ENCODE peak calls at places on chromosomes 5 and 9, in five cellular contexts. One of them, this sample, is unnamed. For H3K4me1, the result is how much of the 10 kb centered on the place peaks cover.

GRCh38 chr5:92637247-92637646 is 943.8 kb downstream of the NR2F1-AS1 start:
- DNase-seq in OCI-LY7: no peak
- DNase-seq in upper lobe of left lung: no peak
- DNase-seq in pancreas: no peak
- DNase-seq in GM23248: no peak
- DNase-seq in this sample: no peak

GRCh38 chr5:37619353-37619752 is 220.5 kb downstream of the GDNF start:
- DNase-seq in upper lobe of left lung: no peak
- DNase-seq in pancreas: no peak
- DNase-seq in GM23248: peak
- DNase-seq in OCI-LY7: no peak
- DNase-seq in this sample: peak

GRCh38 chr9:70477907-70478480 is 63.5 kb upstream of the KLF9 start:
- DNase-seq in GM23248: no peak
- DNase-seq in pancreas: no peak
- DNase-seq in OCI-LY7: no peak
- DNase-seq in upper lobe of left lung: no peak
- DNase-seq in this sample: no peak

GRCh38 chr9:91415290-91415689 is 8.3 kb downstream of the NFIL3 start:
- DNase-seq in GM23248: no peak
- DNase-seq in OCI-LY7: no peak
- DNase-seq in upper lobe of left lung: no peak
- DNase-seq in pancreas: no peak
- DNase-seq in this sample: no peak

GRCh38 chr5:115557667-115558387 is 13.3 kb upstream of the FEM1C start:
- DNase-seq in pancreas: no peak
- DNase-seq in GM23248: peak
- DNase-seq in OCI-LY7: no peak
- DNase-seq in upper lobe of left lung: no peak
- DNase-seq in this sample: peak

GRCh38 chr5:126900796-126901195 is 123.9 kb downstream of the LMNB1 start:
- DNase-seq in OCI-LY7: no peak
- DNase-seq in GM23248: no peak
- DNase-seq in upper lobe of left lung: no peak
- DNase-seq in pancreas: no peak
- DNase-seq in this sample: no peak

GRCh38 chr5:78526049-78526525 is 122.5 kb downstream of the LHFPL2 start:
- DNase-seq in upper lobe of left lung: no peak
- DNase-seq in OCI-LY7: no peak
- DNase-seq in GM23248: peak
- DNase-seq in pancreas: no peak
- DNase-seq in this sample: no peak

GRCh38 chr5:149143470-149143869 is 2.2 kb downstream of the ABLIM3 start:
- DNase-seq in OCI-LY7: no peak
- DNase-seq in GM23248: peak
- DNase-seq in upper lobe of left lung: no peak
- DNase-seq in pancreas: no peak
- DNase-seq in this sample: no peak

GRCh38 chr5:151923865-151924264 is 786 bp downstream of the GLRA1 start:
- DNase-seq in upper lobe of left lung: no peak
- DNase-seq in GM23248: peak
- DNase-seq in pancreas: no peak
- DNase-seq in OCI-LY7: no peak
- DNase-seq in this sample: no peak

DNA sequence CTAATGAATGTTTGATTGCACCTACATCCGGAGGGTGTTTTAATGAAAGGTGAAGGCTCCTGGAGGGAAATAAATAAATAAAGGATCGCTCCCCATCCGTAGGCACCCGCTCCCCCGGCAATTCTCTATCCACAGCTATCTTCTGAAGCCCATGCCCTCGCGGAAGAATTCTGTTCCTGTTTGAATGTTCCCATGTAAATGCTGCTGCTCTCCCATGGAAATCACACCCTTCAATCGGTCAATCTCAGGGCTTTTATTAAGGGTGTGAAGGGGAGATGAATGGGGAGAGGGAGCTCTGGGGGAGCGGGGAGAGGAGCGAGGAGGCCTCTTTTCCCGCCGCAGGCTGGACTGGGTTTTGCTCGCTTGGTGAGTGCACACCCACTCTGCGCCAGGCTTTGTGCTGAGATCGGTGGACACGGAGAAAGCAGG is 21.1 kb upstream of the ARAP3 start:
- DNase-seq in pancreas: no peak
- DNase-seq in OCI-LY7: no peak
- DNase-seq in upper lobe of left lung: no peak
- DNase-seq in GM23248: peak
- DNase-seq in this sample: no peak
- H3K27ac ChIP-seq in pancreas: no peak
- H3K27ac ChIP-seq in OCI-LY7: no peak
- H3K27ac ChIP-seq in upper lobe of left lung: no peak
- H3K27ac ChIP-seq in GM23248: no peak
- H3K27ac ChIP-seq in this sample: no peak

GRCh38 chr5:175448276-175448675 is 4.3 kb upstream of the DRD1 start:
- DNase-seq in pancreas: no peak
- DNase-seq in OCI-LY7: no peak
- DNase-seq in upper lobe of left lung: no peak
- DNase-seq in GM23248: no peak
- DNase-seq in this sample: no peak

GRCh38 chr5:175447571-175447970 is 3.6 kb upstream of the DRD1 start:
- DNase-seq in upper lobe of left lung: no peak
- DNase-seq in pancreas: no peak
- DNase-seq in GM23248: no peak
- DNase-seq in OCI-LY7: no peak
- DNase-seq in this sample: no peak

GRCh38 chr5:175444905-175445456 is 999 bp upstream of the DRD1 start:
- DNase-seq in GM23248: no peak
- DNase-seq in pancreas: no peak
- DNase-seq in OCI-LY7: no peak
- DNase-seq in upper lobe of left lung: peak
- DNase-seq in this sample: no peak

GRCh38 chr5:175444060-175444904 is at the start of gene DRD1:
- DNase-seq in OCI-LY7: peak
- DNase-seq in GM23248: peak
- DNase-seq in upper lobe of left lung: peak
- DNase-seq in pancreas: peak
- DNase-seq in this sample: peak

GRCh38 chr5:175443514-175444059 is 395 bp downstream of the DRD1 start:
- DNase-seq in upper lobe of left lung: peak
- DNase-seq in GM23248: peak
- DNase-seq in OCI-LY7: no peak
- DNase-seq in pancreas: no peak
- DNase-seq in this sample: no peak
- H3K4me3 ChIP-seq in upper lobe of left lung: peak
- H3K4me3 ChIP-seq in GM23248: no peak
- H3K4me3 ChIP-seq in OCI-LY7: no peak
- H3K4me3 ChIP-seq in pancreas: no peak
- H3K4me3 ChIP-seq in this sample: no peak

DNA sequence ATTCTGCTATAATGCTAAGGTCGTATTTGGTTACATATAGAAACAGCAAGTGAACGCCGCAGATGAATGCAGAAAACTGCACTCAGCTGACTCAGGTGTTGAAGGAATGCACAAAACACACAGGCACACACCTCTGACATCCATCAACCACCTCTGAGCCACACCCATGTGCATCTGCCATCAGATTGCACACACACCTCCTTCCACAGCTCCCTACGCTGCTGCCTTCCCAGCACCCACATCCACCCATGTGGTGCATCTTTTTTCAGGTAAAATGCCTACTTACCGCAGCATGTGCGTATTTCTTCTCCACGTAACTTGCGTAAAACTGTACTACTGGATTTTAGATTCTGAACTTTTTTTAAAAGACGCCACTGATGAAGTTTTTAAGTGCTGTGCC is 7.1 kb downstream of the STK10 start:
- DNase-seq in GM23248: no peak
- DNase-seq in OCI-LY7: no peak
- DNase-seq in pancreas: no peak
- DNase-seq in upper lobe of left lung: no peak
- DNase-seq in this sample: no peak
- H3K4me1 ChIP-seq in GM23248: under half
- H3K4me1 ChIP-seq in OCI-LY7: half or more
- H3K4me1 ChIP-seq in pancreas: under half
- H3K4me1 ChIP-seq in upper lobe of left lung: under half
- H3K4me1 ChIP-seq in this sample: under half

DNA sequence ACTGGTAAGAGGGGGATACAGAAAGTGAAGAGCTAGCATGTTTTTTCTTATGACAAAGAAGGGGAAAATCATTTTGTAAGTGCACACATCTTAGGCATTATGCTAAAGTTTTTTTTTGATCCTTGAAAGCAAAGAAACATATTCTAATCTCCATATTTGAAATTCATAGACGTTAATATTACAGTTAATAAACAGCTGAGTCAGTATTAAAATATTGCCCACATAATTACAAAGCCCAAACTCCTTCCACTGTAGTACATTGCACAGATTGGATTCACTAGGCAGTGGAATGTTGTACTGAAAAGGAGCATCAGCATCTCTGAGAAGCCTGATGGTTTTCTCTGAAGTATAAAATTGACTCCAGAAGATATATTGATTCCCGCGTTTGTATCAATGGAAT is 122.6 kb downstream of the ISOC1 start:
- DNase-seq in pancreas: no peak
- DNase-seq in OCI-LY7: no peak
- DNase-seq in upper lobe of left lung: no peak
- DNase-seq in GM23248: no peak
- DNase-seq in this sample: no peak
- H3K27ac ChIP-seq in pancreas: no peak
- H3K27ac ChIP-seq in OCI-LY7: no peak
- H3K27ac ChIP-seq in upper lobe of left lung: no peak
- H3K27ac ChIP-seq in GM23248: no peak
- H3K27ac ChIP-seq in this sample: no peak

DNA sequence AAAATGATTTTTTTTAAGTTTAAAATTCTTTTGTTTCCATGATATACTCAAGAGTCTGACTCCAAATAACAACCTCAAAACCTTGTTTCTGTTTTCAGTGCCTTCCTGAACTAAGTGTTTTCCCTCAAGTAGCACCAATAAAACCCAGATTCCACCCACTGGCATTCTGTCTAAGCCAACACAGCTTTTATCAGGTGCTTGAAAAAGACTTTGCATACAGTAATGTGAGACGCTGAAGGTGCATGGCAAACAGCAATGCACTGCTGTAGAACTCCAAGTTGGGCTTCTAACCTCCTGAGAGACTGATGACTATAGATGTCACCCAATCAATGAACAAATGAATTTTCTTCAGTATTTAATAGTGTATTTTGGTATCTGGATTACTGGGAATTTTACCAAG is 95.7 kb downstream of the NFIB start:
- DNase-seq in OCI-LY7: no peak
- DNase-seq in pancreas: no peak
- DNase-seq in GM23248: no peak
- DNase-seq in upper lobe of left lung: no peak
- DNase-seq in this sample: no peak
- H3K4me3 ChIP-seq in OCI-LY7: no peak
- H3K4me3 ChIP-seq in pancreas: no peak
- H3K4me3 ChIP-seq in GM23248: no peak
- H3K4me3 ChIP-seq in upper lobe of left lung: no peak
- H3K4me3 ChIP-seq in this sample: no peak

This sample was measured in small intestine.